ENCODE peak calls at places on chromosomes 13 and 19, in six cellular contexts. U, V, F, M, A and K are unnamed samples.

GRCh38 chr13:75986818-75987217 is 350.7 kb downstream of the LMO7 start:
- DNase-seq in U (no peak), V (no peak), F (no peak), M (no peak), A (no peak), K (no peak)

GRCh38 chr13:33771296-33771695 is 46.7 kb upstream of the RFC3 start:
- DNase-seq in U (no peak), V (no peak), F (no peak), M (no peak), A (no peak), K (no peak)

GRCh38 chr19:39168258-39169142 is 28.3 kb upstream of the NCCRP1 start:
- DNase-seq in U (no peak), V (no peak), F (no peak), M (no peak), A (no peak), K (no peak)

GRCh38 chr13:27595055-27595811 is 25.1 kb downstream of the LNX2 start:
- DNase-seq in U (no peak), V (no peak), F (no peak), M (no peak), A (no peak), K (no peak)

GRCh38 chr19:11737964-11738745 is 591 bp downstream of the ZNF823 start:
- DNase-seq in U (peak; percentile 15), V (peak; percentile 27), F (peak; percentile 84), M (peak; percentile 24), A (peak; percentile 61), K (peak; percentile 9)

GRCh38 chr13:32010137-32010536 is 21.4 kb upstream of the FRY start:
- DNase-seq in U (no peak), V (no peak), F (no peak), M (no peak), A (no peak), K (peak; percentile 25)

GRCh38 chr13:48647625-48648024 is 6.1 kb upstream of the CYSLTR2 start:
- DNase-seq in U (no peak), V (no peak), F (no peak), M (no peak), A (no peak), K (no peak)

GRCh38 chr13:107450931-107451330 is 764.4 kb downstream of the LIG4 start:
- DNase-seq in U (no peak), V (peak; percentile 98), F (no peak), M (peak; percentile 92), A (no peak), K (peak; percentile 99)

GRCh38 chr13:27644302-27644701 is 22.6 kb downstream of the POLR1D start:
- DNase-seq in U (no peak), V (no peak), F (no peak), M (peak; percentile 77), A (no peak), K (peak; percentile 18)

GRCh38 chr13:75776550-75776949 is 140.4 kb downstream of the LMO7 start:
- DNase-seq in U (no peak), V (no peak), F (no peak), M (no peak), A (no peak), K (no peak)

GRCh38 chr13:25300861-25301346 is 521 bp upstream of the NUP58 start:
- DNase-seq in U (no peak), V (no peak), F (peak; percentile 58), M (no peak), A (peak; percentile 48), K (no peak)

GRCh38 chr13:98454389-98454881 is 122.5 kb downstream of the STK24 start:
- DNase-seq in U (no peak), V (peak; percentile 47), F (no peak), M (peak; percentile 91), A (no peak), K (peak; percentile 67)